ENCODE peak calls at places on chromosomes 16 and 17, in six cellular contexts. F, V, B, G, M and L are unnamed samples.

GRCh38 chr17:31171711-31172110 is 76.9 kb downstream of the NF1 start:
- DNase-seq in F (no peak), V (no peak), B (no peak), G (no peak), M (no peak), L (no peak)

GRCh38 chr16:87170310-87170709 is 146.9 kb downstream of the C16orf95 start:
- DNase-seq in F (no peak), V (no peak), B (no peak), G (peak; percentile 30), M (no peak), L (no peak)

GRCh38 chr17:2043785-2044184 is 2.0 kb downstream of the OVCA2 start:
- DNase-seq in F (no peak), V (no peak), B (no peak), G (no peak), M (peak; percentile 76), L (no peak)

GRCh38 chr17:3026856-3027751 is 36.3 kb downstream of the OR1D5 start:
- DNase-seq in F (no peak), V (no peak), B (no peak), G (no peak), M (no peak), L (no peak)

GRCh38 chr17:20997711-20998570 is 44.9 kb downstream of the USP22 start:
- DNase-seq in F (no peak), V (no peak), B (no peak), G (peak; percentile 66), M (no peak), L (no peak)

GRCh38 chr16:56279132-56279531 is 87.8 kb downstream of the GNAO1 start:
- DNase-seq in F (no peak), V (no peak), B (no peak), G (peak; percentile 61), M (no peak), L (no peak)

GRCh38 chr16:55411231-55411630 is 67.8 kb upstream of the MMP2 start:
- DNase-seq in F (no peak), V (no peak), B (no peak), G (no peak), M (no peak), L (no peak)

GRCh38 chr17:80279895-80280294 is 19.2 kb downstream of the RNF213 start:
- DNase-seq in F (no peak), V (peak; percentile 22), B (no peak), G (peak; percentile 81), M (peak; percentile 32), L (no peak)

GRCh38 chr17:35286120-35286781 is 43.4 kb downstream of the SLFN5 start:
- DNase-seq in F (no peak), V (no peak), B (no peak), G (no peak), M (peak; percentile 13), L (no peak)

GRCh38 chr16:85557976-85558589 is 55.0 kb upstream of the GSE1 start:
- DNase-seq in F (peak; percentile 80), V (no peak), B (peak; percentile 55), G (no peak), M (no peak), L (no peak)

GRCh38 chr17:55198690-55199370 is 65.9 kb upstream of the HLF start:
- DNase-seq in F (no peak), V (no peak), B (no peak), G (no peak), M (no peak), L (no peak)

GRCh38 chr16:54411555-54411954 is 125.0 kb upstream of the IRX3 start:
- DNase-seq in F (no peak), V (no peak), B (no peak), G (no peak), M (no peak), L (no peak)

GRCh38 chr16:81574168-81574567 is 129.6 kb downstream of the CMIP start:
- DNase-seq in F (no peak), V (peak; percentile 10), B (no peak), G (no peak), M (no peak), L (no peak)

GRCh38 chr17:7656958-7657715 is 6.4 kb downstream of the ATP1B2 start:
- DNase-seq in F (no peak), V (peak; percentile 74), B (no peak), G (no peak), M (no peak), L (no peak)

GRCh38 chr16:85088570-85089214 is 23.6 kb downstream of the CIBAR2 start:
- DNase-seq in F (no peak), V (no peak), B (no peak), G (no peak), M (no peak), L (no peak)

GRCh38 chr17:59607817-59608403 is 11.8 kb upstream of the CLTC start:
- DNase-seq in F (no peak), V (no peak), B (no peak), G (no peak), M (no peak), L (no peak)

GRCh38 chr16:66189951-66190350 is 176.5 kb upstream of the CDH5 start:
- DNase-seq in F (no peak), V (no peak), B (no peak), G (no peak), M (peak; percentile 85), L (no peak)

GRCh38 chr16:82987767-82988166 is 361.0 kb downstream of the CDH13 start:
- DNase-seq in F (no peak), V (no peak), B (no peak), G (no peak), M (no peak), L (no peak)

GRCh38 chr16:86387461-86388440 is 122.6 kb upstream of the FOXF1 start:
- DNase-seq in F (no peak), V (no peak), B (no peak), G (no peak), M (peak; percentile 96), L (no peak)

GRCh38 chr16:46688101-46688656 is 799 bp downstream of the VPS35 start:
- DNase-seq in F (no peak), V (peak; percentile 46), B (peak; percentile 45), G (peak; percentile 84), M (no peak), L (no peak)

GRCh38 chr16:51577621-51578303 is 426.7 kb upstream of the SALL1 start:
- DNase-seq in F (no peak), V (no peak), B (no peak), G (no peak), M (no peak), L (no peak)

GRCh38 chr16:88560722-88561484 is 9.3 kb upstream of the ZC3H18 start:
- DNase-seq in F (no peak), V (no peak), B (no peak), G (no peak), M (peak; percentile 19), L (no peak)

GRCh38 chr17:13835151-13835550 is 233.4 kb upstream of the HS3ST3A1 start:
- DNase-seq in F (no peak), V (no peak), B (no peak), G (no peak), M (no peak), L (no peak)

GRCh38 chr17:77318491-77319210 is 177.9 kb downstream of the SEC14L1 start:
- DNase-seq in F (no peak), V (no peak), B (no peak), G (peak; percentile 83), M (no peak), L (no peak)

GRCh38 chr16:63129411-63130125 is 1093.3 kb upstream of the CDH8 start:
- DNase-seq in F (no peak), V (no peak), B (no peak), G (no peak), M (no peak), L (no peak)

GRCh38 chr16:5016967-5017677 is 16.6 kb downstream of the NAGPA start:
- DNase-seq in F (no peak), V (peak; percentile 54), B (no peak), G (no peak), M (no peak), L (no peak)

GRCh38 chr16:75433732-75434413 is 570 bp upstream of the CFDP1 start:
- DNase-seq in F (peak; percentile 73), V (peak; percentile 87), B (peak; percentile 79), G (peak; percentile 86), M (peak; percentile 78), L (no peak)

GRCh38 chr16:50213939-50214519 is 52.3 kb upstream of the ADCY7 start:
- DNase-seq in F (peak; percentile 12), V (peak; percentile 69), B (no peak), G (no peak), M (peak; percentile 49), L (no peak)

GRCh38 chr16:8752706-8753105 is 44.7 kb downstream of the TMEM186 start:
- DNase-seq in F (no peak), V (no peak), B (no peak), G (no peak), M (no peak), L (no peak)

GRCh38 chr16:67346328-67346727 is 19.7 kb downstream of the LRRC36 start:
- DNase-seq in F (no peak), V (no peak), B (no peak), G (no peak), M (no peak), L (no peak)

GRCh38 chr16:24729967-24730815 is 740 bp downstream of the TNRC6A start:
- DNase-seq in F (peak; percentile 28), V (peak; percentile 35), B (peak; percentile 32), G (no peak), M (peak; percentile 16), L (no peak)

GRCh38 chr17:4533522-4534502 is 21.4 kb downstream of the MYBBP1A start:
- DNase-seq in F (no peak), V (peak; percentile 94), B (no peak), G (no peak), M (peak; percentile 21), L (no peak)

GRCh38 chr16:54459509-54460235 is 173.1 kb upstream of the IRX3 start:
- DNase-seq in F (no peak), V (no peak), B (no peak), G (no peak), M (no peak), L (no peak)

GRCh38 chr17:79026345-79027273 is 2.6 kb downstream of the C1QTNF1 start:
- DNase-seq in F (peak; percentile 60), V (no peak), B (no peak), G (peak; percentile 85), M (peak; percentile 90), L (no peak)

GRCh38 chr17:81522491-81523125 is 5.6 kb upstream of the FSCN2 start:
- DNase-seq in F (no peak), V (no peak), B (no peak), G (no peak), M (no peak), L (no peak)

GRCh38 chr16:71540-72341 is 690 bp downstream of the RHBDF1 start:
- DNase-seq in F (no peak), V (no peak), B (peak; percentile 74), G (peak; percentile 91), M (peak; percentile 88), L (no peak)

GRCh38 chr16:88003736-88004135 is 52.5 kb downstream of the BANP start:
- DNase-seq in F (no peak), V (no peak), B (no peak), G (no peak), M (no peak), L (no peak)

GRCh38 chr17:44767493-44767892 is 8.7 kb downstream of the ADAM11 start:
- DNase-seq in F (no peak), V (no peak), B (no peak), G (no peak), M (peak; percentile 61), L (no peak)

GRCh38 chr17:31488982-31489294 is 97.5 kb downstream of the RAB11FIP4 start:
- DNase-seq in F (no peak), V (no peak), B (no peak), G (no peak), M (no peak), L (no peak)

GRCh38 chr16:14020141-14020540 is 51.0 kb upstream of the MRTFB start:
- DNase-seq in F (peak; percentile 49), V (no peak), B (no peak), G (no peak), M (no peak), L (no peak)